ENCODE peak calls at places on chromosomes 5 and 9, in four cellular contexts. B, S, H and X are unnamed samples.
A peak's percentile ranks its signal among the peaks of the same experiment; 100 is the strongest.

GRCh38 chr5:122845253-122846050 is at the start of gene SNX24:
- DNase-seq in B (peak; percentile 50), S (peak; percentile 82), H (peak; percentile 90), X (no peak)

GRCh38 chr5:68252678-68253520 is 37.3 kb downstream of the PIK3R1 start:
- DNase-seq in B (peak; percentile 52), S (peak; percentile 45), H (peak; percentile 55), X (no peak)

GRCh38 chr5:38148021-38148625 is 110.2 kb upstream of the EGFLAM start:
- DNase-seq in B (no peak), S (no peak), H (no peak), X (no peak)

GRCh38 chr9:14882118-14882517 is 28.1 kb downstream of the FREM1 start:
- DNase-seq in B (no peak), S (no peak), H (no peak), X (no peak)

GRCh38 chr5:59795141-59795540 is 98.4 kb downstream of the PDE4D start:
- DNase-seq in B (no peak), S (no peak), H (no peak), X (no peak)

GRCh38 chr5:112024769-112025168 is 267.8 kb upstream of the NREP start:
- DNase-seq in B (no peak), S (no peak), H (no peak), X (no peak)

GRCh38 chr5:180069589-180070247 is 1.8 kb downstream of the RNF130 start:
- DNase-seq in B (peak; percentile 12), S (peak; percentile 26), H (no peak), X (no peak)

GRCh38 chr9:132694144-132694543 is 23.9 kb downstream of the GTF3C4 start:
- DNase-seq in B (no peak), S (peak; percentile 17), H (no peak), X (no peak)

GRCh38 chr5:170809551-170809950 is 26.0 kb downstream of the GABRP start:
- DNase-seq in B (peak; percentile 48), S (peak; percentile 59), H (peak; percentile 76), X (no peak)

GRCh38 chr5:179975713-179976030 is 68.0 kb upstream of the TBC1D9B start:
- DNase-seq in B (no peak), S (no peak), H (no peak), X (no peak)

GRCh38 chr5:140273401-140273877 is 29.5 kb downstream of the PFDN1 start:
- DNase-seq in B (no peak), S (no peak), H (no peak), X (no peak)

GRCh38 chr5:56515011-56515410 is 281.9 kb upstream of the ANKRD55 start:
- DNase-seq in B (no peak), S (no peak), H (no peak), X (no peak)

GRCh38 chr9:1747568-1747967 is 267.6 kb upstream of the SMARCA2 start:
- DNase-seq in B (no peak), S (no peak), H (peak; percentile 55), X (no peak)

GRCh38 chr5:157607371-157608161 is 32.0 kb upstream of the ADAM19 start:
- DNase-seq in B (peak; percentile 74), S (peak; percentile 99), H (peak; percentile 61), X (no peak)

GRCh38 chr9:114653556-114654159 is 3.9 kb downstream of the TEX53 start:
- DNase-seq in B (peak; percentile 47), S (peak; percentile 83), H (peak; percentile 78), X (peak; percentile 43)

GRCh38 chr5:112935675-112936074 is 13.6 kb upstream of the REEP5 start:
- DNase-seq in B (no peak), S (peak; percentile 19), H (no peak), X (no peak)

GRCh38 chr9:130835441-130836298 is 616 bp downstream of the ABL1 start:
- DNase-seq in B (peak; percentile 63), S (no peak), H (no peak), X (no peak)

GRCh38 chr5:119951330-119951934 is 322.1 kb downstream of the FAM170A start:
- DNase-seq in B (no peak), S (no peak), H (no peak), X (no peak)

GRCh38 chr5:90878081-90878480 is 319.5 kb downstream of the ADGRV1 start:
- DNase-seq in B (no peak), S (no peak), H (no peak), X (no peak)

GRCh38 chr9:135906291-135907005 is 898 bp downstream of the CAMSAP1 start:
- DNase-seq in B (peak; percentile 45), S (peak; percentile 30), H (no peak), X (no peak)

GRCh38 chr9:104872959-104873850 is 54.8 kb downstream of the ABCA1 start:
- DNase-seq in B (peak; percentile 98), S (peak; percentile 88), H (no peak), X (no peak)

GRCh38 chr5:74020488-74020887 is 394.5 kb downstream of the ARHGEF28 start:
- DNase-seq in B (no peak), S (no peak), H (no peak), X (no peak)

GRCh38 chr5:65882278-65882677 is 44.1 kb upstream of the ERBIN start:
- DNase-seq in B (no peak), S (no peak), H (no peak), X (no peak)

GRCh38 chr5:154421868-154422267 is 23.9 kb upstream of the SAP30L start:
- DNase-seq in B (no peak), S (peak; percentile 31), H (peak; percentile 22), X (no peak)

GRCh38 chr5:33311893-33312292 is 128.9 kb upstream of the TARS1 start:
- DNase-seq in B (peak; percentile 99), S (peak; percentile 96), H (no peak), X (no peak)

GRCh38 chr5:155989884-155990283 is 337.1 kb upstream of the SGCD start:
- DNase-seq in B (no peak), S (no peak), H (no peak), X (no peak)

GRCh38 chr5:636951-637350 is 24.8 kb downstream of the CEP72 start:
- DNase-seq in B (no peak), S (no peak), H (no peak), X (no peak)

GRCh38 chr9:21830589-21830988 is 28.2 kb downstream of the MTAP start:
- DNase-seq in B (peak; percentile 68), S (peak; percentile 82), H (no peak), X (no peak)

GRCh38 chr9:89234636-89235035 is 56.0 kb upstream of the SHC3 start:
- DNase-seq in B (peak; percentile 33), S (no peak), H (peak; percentile 73), X (peak; percentile 3)

GRCh38 chr9:110986529-110986928 is 51.7 kb downstream of the LPAR1 start:
- DNase-seq in B (no peak), S (no peak), H (no peak), X (no peak)

GRCh38 chr5:152883061-152883460 is 478.0 kb upstream of the NMUR2 start:
- DNase-seq in B (no peak), S (no peak), H (no peak), X (no peak)

GRCh38 chr9:75504721-75505120 is 385.8 kb upstream of the PCSK5 start:
- DNase-seq in B (no peak), S (no peak), H (no peak), X (no peak)

GRCh38 chr9:17824191-17824926 is 245.5 kb downstream of the SH3GL2 start:
- DNase-seq in B (peak; percentile 25), S (no peak), H (peak; percentile 14), X (no peak)

GRCh38 chr5:141965071-141965470 is 3.8 kb upstream of the RNF14 start:
- DNase-seq in B (no peak), S (no peak), H (no peak), X (no peak)

GRCh38 chr5:145660897-145661650 is 174.1 kb downstream of the PRELID2 start:
- DNase-seq in B (peak; percentile 55), S (no peak), H (no peak), X (no peak)

GRCh38 chr5:53487436-53487835 is 7.0 kb downstream of the FST start:
- DNase-seq in B (no peak), S (no peak), H (no peak), X (no peak)

GRCh38 chr5:53488195-53488594 is 7.8 kb downstream of the FST start:
- DNase-seq in B (no peak), S (peak; percentile 23), H (no peak), X (no peak)

GRCh38 chr5:53490747-53491146 is 10.3 kb downstream of the FST start:
- DNase-seq in B (peak; percentile 93), S (no peak), H (no peak), X (no peak)
- H3K4me2 ChIP-seq in B (peak overlapping the region; percentile 11), S (no peak overlapping the region), H (no peak overlapping the region), X (no peak overlapping the region)

GRCh38 chr9:113299800-113300292 is 3.3 kb downstream of the RNF183 start:
- DNase-seq in B (no peak), S (no peak), H (no peak), X (no peak)
- H3K4me2 ChIP-seq in B (no peak overlapping the region), S (no peak overlapping the region), H (peak overlapping the region; percentile 81), X (no peak overlapping the region)

DNA sequence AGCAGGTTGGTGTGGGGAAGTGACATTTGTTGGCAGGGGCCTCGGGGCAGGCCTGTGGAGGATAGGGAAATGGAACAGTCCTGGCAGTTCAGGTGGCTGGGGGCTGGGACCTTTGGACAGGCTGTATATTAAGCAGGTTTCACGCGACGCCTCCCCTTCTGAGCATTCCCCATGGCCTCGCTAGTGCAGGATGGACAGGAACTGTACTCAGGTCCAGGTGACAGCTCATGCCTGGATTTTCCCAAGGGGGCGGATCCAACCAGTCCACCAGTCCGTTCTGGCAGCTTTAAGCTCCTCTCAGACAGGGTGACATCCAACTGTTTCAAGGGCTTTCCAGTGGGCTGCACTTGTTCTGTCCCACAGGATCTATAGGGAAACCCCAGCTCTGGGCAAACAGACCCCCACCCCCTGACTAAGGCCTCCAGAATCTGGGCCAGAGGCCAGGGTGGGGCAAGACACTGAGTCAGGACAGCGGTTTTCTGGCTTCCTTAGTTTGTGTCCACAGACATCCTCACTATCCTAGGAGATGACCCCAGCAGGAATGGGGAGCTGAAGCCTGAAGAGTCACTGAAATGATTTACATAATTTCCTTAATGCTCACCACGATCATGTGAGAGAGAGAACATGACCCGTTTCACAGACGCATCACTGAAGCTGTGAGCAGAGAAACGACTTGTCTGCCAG is 20.9 kb downstream of the CSF2 start:
- DNase-seq in B (peak; percentile 98), S (peak; percentile 95), H (no peak), X (no peak)
- H3K4me2 ChIP-seq in B (peak overlapping the region; percentile 71), S (peak overlapping the region; percentile 60), H (no peak overlapping the region), X (no peak overlapping the region)

DNA sequence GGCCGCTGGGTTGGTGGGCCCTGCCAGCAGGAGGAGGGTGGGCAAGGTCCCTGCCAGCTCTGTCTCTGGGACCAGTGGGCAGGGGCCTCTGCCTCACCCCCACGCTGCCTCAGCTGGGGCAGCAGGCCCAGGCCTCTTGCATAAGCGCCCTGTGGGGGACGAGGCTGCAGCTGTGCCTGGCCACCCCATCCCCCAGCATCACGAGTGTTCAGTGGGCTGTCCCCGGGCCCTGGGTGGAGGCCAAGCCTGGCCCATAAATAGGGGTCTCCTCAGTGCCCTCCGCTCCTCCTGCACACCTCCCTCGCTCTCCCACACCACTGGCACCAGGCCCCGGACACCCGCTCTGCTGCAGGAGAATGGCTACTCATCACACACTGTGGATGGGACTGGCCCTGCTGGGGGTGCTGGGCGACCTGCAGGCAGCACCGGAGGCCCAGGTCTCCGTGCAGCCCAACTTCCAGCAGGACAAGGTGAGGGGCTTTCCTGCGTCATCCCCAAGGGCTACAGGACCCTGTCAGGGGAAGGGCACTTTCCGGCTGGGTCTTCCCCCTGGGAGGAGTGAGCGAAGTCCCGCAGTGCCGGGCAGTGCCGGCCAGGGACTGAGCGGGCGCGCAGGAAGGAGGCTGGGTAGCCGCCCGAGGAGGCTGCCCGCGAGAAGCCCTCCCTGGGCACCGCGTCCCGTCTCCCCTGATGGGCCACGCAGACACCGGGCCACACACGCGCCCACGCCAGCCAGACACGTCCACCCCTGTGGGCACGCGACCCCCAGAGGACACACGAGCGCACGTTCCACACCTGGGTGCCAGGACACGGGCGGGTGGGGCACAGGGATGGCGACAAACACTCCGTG is at the start of gene PTGDS:
- DNase-seq in B (no peak), S (no peak), H (no peak), X (no peak)
- H3K4me2 ChIP-seq in B (peak within 1 kb of the TSS; percentile 84), S (no peak within 1 kb of the TSS), H (no peak within 1 kb of the TSS), X (no peak within 1 kb of the TSS)